ENCODE peak calls at places on chromosome 13, in four cellular contexts. W is K562, N is endothelial cell of umbilical vein, K is GM12878. D is an unnamed sample.

GRCh38 chr13:83941669-83942335 is 59.5 kb upstream of the SLITRK1 start:
- DNase-seq in K (no peak), W (no peak), N (no peak), D (no peak)

GRCh38 chr13:36101157-36101556 is 30.0 kb downstream of the DCLK1 start:
- DNase-seq in N (peak), W (no peak), K (no peak), D (no peak)

GRCh38 chr13:30305456-30305855 is 1.9 kb downstream of the KATNAL1 start:
- DNase-seq in K (no peak), W (no peak), N (no peak), D (no peak)

GRCh38 chr13:106568225-106569003 is 477 bp upstream of the ARGLU1 start:
- DNase-seq in W (no peak), K (no peak), N (no peak), D (no peak)

GRCh38 chr13:100808848-100809247 is 134.3 kb upstream of the TMTC4 start:
- DNase-seq in W (no peak), K (no peak), N (no peak), D (no peak)

GRCh38 chr13:86665842-86666241 is 866.6 kb upstream of the SLITRK6 start:
- DNase-seq in W (no peak), N (no peak), K (no peak), D (no peak)

GRCh38 chr13:21333186-21333585 is 125.9 kb downstream of the ZDHHC20 start:
- DNase-seq in W (no peak), N (no peak), K (no peak), D (no peak)

GRCh38 chr13:112931028-112931934 is 37.7 kb upstream of the MCF2L start:
- DNase-seq in W (peak), K (no peak), N (peak), D (peak)

GRCh38 chr13:73141292-73141771 is 82.5 kb downstream of the KLF5 start:
- DNase-seq in W (no peak), N (peak), K (no peak), D (peak)

GRCh38 chr13:61286148-61286745 is 129.4 kb downstream of the PCDH20 start:
- DNase-seq in K (no peak), W (peak), N (no peak), D (no peak)

GRCh38 chr13:21971662-21972635 is 301.1 kb downstream of the FGF9 start:
- DNase-seq in W (no peak), N (no peak), K (no peak), D (peak)

GRCh38 chr13:112765734-112766133 is 75.9 kb downstream of the ATP11A start:
- DNase-seq in N (no peak), W (no peak), K (no peak), D (no peak)

DNA sequence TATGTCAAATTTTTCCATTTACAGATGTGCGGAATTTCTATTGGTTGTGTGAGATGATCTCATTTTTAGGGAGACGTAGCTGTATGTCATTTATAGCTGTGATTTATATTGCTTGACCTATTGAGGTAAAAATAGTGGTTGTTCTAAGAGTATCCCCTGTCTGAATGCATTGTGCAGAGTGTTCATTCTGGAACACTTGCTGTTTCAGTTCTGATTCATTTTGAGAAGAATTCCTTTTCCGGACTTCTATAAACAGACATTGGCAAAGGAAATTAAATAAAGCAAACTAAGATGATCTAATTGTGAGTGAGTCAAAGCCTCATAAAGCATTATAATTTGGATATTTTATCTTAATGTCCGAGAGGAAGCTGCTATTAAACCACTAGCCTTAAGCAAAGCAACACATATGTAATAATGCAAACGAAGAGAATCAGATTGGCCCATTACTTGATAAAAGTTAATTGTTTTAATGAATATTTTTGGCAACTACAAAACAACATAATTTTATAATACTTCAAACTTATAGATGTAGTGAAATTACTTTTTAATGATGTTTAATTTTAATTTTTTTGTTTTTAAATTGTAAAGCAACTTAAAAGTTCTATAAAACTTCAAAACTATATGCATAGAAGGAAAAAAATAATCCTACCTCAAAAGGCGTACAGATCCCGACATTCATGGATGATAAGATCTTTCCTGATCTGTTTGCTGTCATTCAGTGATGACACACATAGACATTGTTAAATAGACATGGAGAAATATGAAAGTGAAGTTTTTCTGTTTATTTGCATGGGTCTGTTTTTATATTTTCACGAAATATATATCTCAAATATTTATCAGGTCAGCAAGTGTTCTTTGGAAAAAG is 942.6 kb upstream of the SLC10A2 start:
- DNase-seq in N (peak), W (no peak), K (no peak), D (peak)
- TF ChIP-seq FOS in N (peak), W (no peak), K (no peak), D (peak)

GRCh38 chr13:77751513-77752456 is 54.3 kb downstream of the SLAIN1 start:
- DNase-seq in K (peak), N (peak), W (peak), D (peak)
- TF ChIP-seq FOS in K (no peak), N (no peak), W (no peak), D (no peak)

DNA sequence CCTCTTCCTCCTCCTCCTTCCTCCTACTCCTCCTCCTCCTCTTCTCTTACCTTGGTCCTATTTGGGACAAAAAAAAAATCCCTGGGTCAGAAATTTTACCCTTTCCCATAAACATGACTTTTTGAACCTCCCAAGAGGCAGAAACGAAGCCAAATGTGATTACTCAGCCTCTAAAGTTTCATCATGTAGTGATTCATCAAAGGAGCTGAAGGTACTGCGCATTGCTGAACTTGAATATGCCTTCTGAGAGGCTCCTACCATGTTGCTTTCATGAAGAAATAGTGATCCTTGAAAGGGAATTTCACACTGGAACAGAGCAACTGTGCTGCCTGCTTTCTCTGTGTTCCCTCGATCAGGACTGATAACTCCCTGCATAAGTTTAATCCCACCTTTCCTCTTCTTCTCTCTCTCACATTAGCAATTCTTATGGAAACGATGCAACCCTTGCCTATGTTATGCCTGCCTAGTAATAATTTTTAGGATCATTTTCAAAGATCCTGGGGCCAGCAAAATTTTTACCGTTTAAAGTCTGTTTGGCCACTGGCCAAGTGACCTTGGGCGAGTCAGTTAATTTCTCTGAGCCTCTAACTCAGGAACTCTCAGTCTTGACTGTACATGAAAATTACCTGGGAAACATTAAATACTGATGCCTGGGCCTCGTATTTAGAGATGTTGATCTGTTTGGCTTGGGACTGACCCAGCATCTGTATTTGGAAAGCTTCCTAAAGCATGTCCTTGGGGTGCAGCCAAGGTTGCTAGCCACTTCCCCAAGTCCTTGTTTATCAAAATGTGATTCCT is 149.5 kb downstream of the DCT start:
- DNase-seq in N (peak), K (no peak), W (no peak), D (peak)
- TF ChIP-seq FOS in N (no peak), K (no peak), W (no peak), D (peak)

GRCh38 chr13:26500618-26501320 is 56.7 kb upstream of the WASF3 start:
- DNase-seq in N (peak), W (no peak), K (no peak), D (no peak)

GRCh38 chr13:26503826-26504594 is 53.5 kb upstream of the WASF3 start:
- DNase-seq in W (no peak), K (no peak), N (no peak), D (no peak)

GRCh38 chr13:26499209-26499601 is 58.3 kb upstream of the WASF3 start:
- DNase-seq in W (no peak), N (no peak), K (no peak), D (no peak)

GRCh38 chr13:26498524-26499208 is 58.8 kb upstream of the WASF3 start:
- DNase-seq in K (no peak), N (peak), W (no peak), D (peak)

DNA sequence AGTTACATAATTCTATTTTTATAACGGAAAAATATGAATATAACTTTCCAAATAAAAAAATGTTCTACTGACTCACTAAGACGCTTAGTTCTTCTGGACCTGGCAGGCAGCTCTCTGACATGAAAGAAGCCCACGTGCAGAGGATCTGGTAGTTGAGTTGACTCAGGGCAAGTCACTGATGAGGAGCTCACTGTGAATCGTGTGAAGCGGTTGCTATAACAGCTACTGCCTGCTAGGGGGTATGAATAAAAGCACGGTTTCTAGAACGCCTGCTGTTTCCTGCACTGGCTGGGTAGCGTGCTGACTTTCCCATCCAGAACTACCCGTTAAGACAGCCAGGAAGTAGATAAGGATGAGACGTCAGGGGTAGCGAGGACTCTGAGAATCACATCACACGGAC is 54.7 kb upstream of the WASF3 start:
- DNase-seq in W (no peak), K (no peak), N (peak), D (peak)
- TF ChIP-seq FOS in W (no peak), K (no peak), N (no peak), D (peak)

GRCh38 chr13:110575322-110576069 is 14.0 kb upstream of the RAB20 start:
- DNase-seq in N (no peak), K (peak), W (peak), D (peak)
- TF ChIP-seq FOS in N (no peak), K (no peak), W (no peak), D (no peak)

GRCh38 chr13:51817717-51818116 is 13.8 kb upstream of the DHRS12 start:
- DNase-seq in W (no peak), N (no peak), K (no peak), D (no peak)

GRCh38 chr13:51815848-51816247 is 11.9 kb upstream of the DHRS12 start:
- DNase-seq in W (no peak), N (no peak), K (no peak), D (no peak)

GRCh38 chr13:51816604-51817254 is 12.8 kb upstream of the DHRS12 start:
- DNase-seq in W (peak), K (no peak), N (no peak), D (no peak)

GRCh38 chr13:51814071-51814470 is 10.1 kb upstream of the DHRS12 start:
- DNase-seq in W (no peak), K (no peak), N (no peak), D (no peak)

GRCh38 chr13:51814825-51815650 is 11.1 kb upstream of the DHRS12 start:
- DNase-seq in N (peak), W (peak), K (no peak), D (peak)
- TF ChIP-seq FOS in N (no peak), W (no peak), K (no peak), D (no peak)

GRCh38 chr13:41603917-41604316 is 146.6 kb downstream of the RGCC start:
- DNase-seq in K (no peak), W (peak), N (peak), D (peak)
- TF ChIP-seq FOS in K (no peak), W (no peak), N (peak), D (no peak)

GRCh38 chr13:56501750-56502149 is 639.0 kb upstream of the PRR20A start:
- DNase-seq in W (no peak), N (no peak), K (no peak), D (no peak)
- TF ChIP-seq FOS in W (no peak), N (no peak), K (no peak), D (no peak)

GRCh38 chr13:66780814-66781213 is 449.3 kb downstream of the PCDH9 start:
- DNase-seq in K (no peak), N (no peak), W (no peak), D (peak)
- TF ChIP-seq FOS in K (no peak), N (no peak), W (no peak), D (no peak)

GRCh38 chr13:99690426-99691189 is 189.3 kb downstream of the TM9SF2 start:
- DNase-seq in W (no peak), K (no peak), N (no peak), D (no peak)
- TF ChIP-seq FOS in W (no peak), K (no peak), N (no peak), D (no peak)